ENCODE peak calls at places on chromosomes 12 and 14, in nine cellular contexts. D, Y, T, I, S, F, L, Q and B are unnamed samples.

GRCh38 chr14:104387385-104388010 is 192.1 kb upstream of the C14orf180 start:
- DNase-seq in D (no peak), Y (no peak), T (no peak), I (no peak), S (no peak), F (peak; percentile 40), L (no peak), Q (no peak), B (no peak)

GRCh38 chr14:56857206-56857605 is 46.9 kb upstream of the OTX2 start:
- DNase-seq in D (no peak), Y (no peak), T (no peak), I (no peak), S (no peak), F (no peak), L (no peak), Q (no peak), B (no peak)

GRCh38 chr14:72495668-72496067 is 398.2 kb downstream of the DPF3 start:
- DNase-seq in D (no peak), Y (no peak), T (peak; percentile 55), I (peak; percentile 8), S (no peak), F (no peak), L (no peak), Q (no peak), B (no peak)

GRCh38 chr12:9243999-9244649 is 35.9 kb upstream of the PZP start:
- DNase-seq in D (no peak), Y (no peak), T (no peak), I (no peak), S (no peak), F (no peak), L (no peak), Q (no peak), B (no peak)

GRCh38 chr12:65725376-65725775 is 98.9 kb upstream of the HMGA2 start:
- DNase-seq in D (no peak), Y (no peak), T (peak; percentile 34), I (peak; percentile 14), S (no peak), F (no peak), L (no peak), Q (no peak), B (no peak)

GRCh38 chr14:61296707-61297502 is 15.8 kb upstream of the TMEM30B start:
- DNase-seq in D (peak; percentile 34), Y (no peak), T (peak; percentile 75), I (peak; percentile 38), S (no peak), F (no peak), L (no peak), Q (no peak), B (no peak)

GRCh38 chr12:1346126-1346525 is 248.3 kb downstream of the FBXL14 start:
- DNase-seq in D (no peak), Y (no peak), T (peak; percentile 18), I (peak; percentile 11), S (no peak), F (no peak), L (no peak), Q (no peak), B (no peak)

GRCh38 chr14:29953501-29953900 is 25.9 kb upstream of the PRKD1 start:
- DNase-seq in D (no peak), Y (no peak), T (peak; percentile 17), I (no peak), S (no peak), F (no peak), L (no peak), Q (no peak), B (no peak)

GRCh38 chr12:54544743-54545142 is 4.7 kb upstream of the PDE1B start:
- DNase-seq in D (no peak), Y (no peak), T (no peak), I (no peak), S (no peak), F (no peak), L (no peak), Q (no peak), B (no peak)

GRCh38 chr14:80572666-80573065 is 361.4 kb upstream of the DIO2 start:
- DNase-seq in D (no peak), Y (no peak), T (no peak), I (no peak), S (no peak), F (no peak), L (no peak), Q (no peak), B (no peak)

GRCh38 chr12:1993341-1993740 is 10.9 kb downstream of the DCP1B start:
- DNase-seq in D (no peak), Y (no peak), T (peak; percentile 85), I (peak; percentile 98), S (no peak), F (no peak), L (no peak), Q (no peak), B (no peak)

GRCh38 chr12:72673853-72674252 is 401.7 kb downstream of the TRHDE start:
- DNase-seq in D (no peak), Y (no peak), T (no peak), I (no peak), S (no peak), F (no peak), L (no peak), Q (no peak), B (no peak)

GRCh38 chr12:87779858-87780498 is 249.2 kb downstream of the C12orf50 start:
- DNase-seq in D (no peak), Y (no peak), T (no peak), I (no peak), S (no peak), F (no peak), L (no peak), Q (no peak), B (no peak)

GRCh38 chr12:130632582-130633174 is 83.4 kb downstream of the RIMBP2 start:
- DNase-seq in D (no peak), Y (no peak), T (no peak), I (no peak), S (no peak), F (no peak), L (no peak), Q (no peak), B (no peak)

GRCh38 chr14:37093364-37093763 is 79.0 kb downstream of the SLC25A21 start:
- DNase-seq in D (no peak), Y (no peak), T (no peak), I (no peak), S (no peak), F (no peak), L (no peak), Q (no peak), B (no peak)

GRCh38 chr12:18502422-18502821 is 235.4 kb downstream of the PLCZ1 start:
- DNase-seq in D (no peak), Y (no peak), T (no peak), I (no peak), S (no peak), F (no peak), L (no peak), Q (no peak), B (no peak)

GRCh38 chr12:58106185-58106584 is 164.8 kb downstream of the ATP23 start:
- DNase-seq in D (no peak), Y (no peak), T (no peak), I (no peak), S (no peak), F (no peak), L (no peak), Q (no peak), B (no peak)

GRCh38 chr12:93886533-93887511 is 209.6 kb downstream of the CRADD start:
- DNase-seq in D (no peak), Y (no peak), T (peak; percentile 50), I (peak; percentile 50), S (no peak), F (no peak), L (no peak), Q (no peak), B (no peak)

GRCh38 chr12:42691991-42692557 is 102.5 kb upstream of the PRICKLE1 start:
- DNase-seq in D (no peak), Y (no peak), T (no peak), I (no peak), S (no peak), F (no peak), L (no peak), Q (peak; percentile 38), B (no peak)

GRCh38 chr12:94982456-94982855 is 21.0 kb downstream of the NDUFA12 start:
- DNase-seq in D (no peak), Y (no peak), T (no peak), I (peak; percentile 18), S (no peak), F (no peak), L (no peak), Q (no peak), B (no peak)
- H3K4me3 ChIP-seq in D (no peak overlapping the region), Y (no peak overlapping the region), T (no peak overlapping the region), I (no peak overlapping the region), S (no peak overlapping the region), F (no peak overlapping the region), L (no peak overlapping the region), Q (no peak overlapping the region), B (no peak overlapping the region)

DNA sequence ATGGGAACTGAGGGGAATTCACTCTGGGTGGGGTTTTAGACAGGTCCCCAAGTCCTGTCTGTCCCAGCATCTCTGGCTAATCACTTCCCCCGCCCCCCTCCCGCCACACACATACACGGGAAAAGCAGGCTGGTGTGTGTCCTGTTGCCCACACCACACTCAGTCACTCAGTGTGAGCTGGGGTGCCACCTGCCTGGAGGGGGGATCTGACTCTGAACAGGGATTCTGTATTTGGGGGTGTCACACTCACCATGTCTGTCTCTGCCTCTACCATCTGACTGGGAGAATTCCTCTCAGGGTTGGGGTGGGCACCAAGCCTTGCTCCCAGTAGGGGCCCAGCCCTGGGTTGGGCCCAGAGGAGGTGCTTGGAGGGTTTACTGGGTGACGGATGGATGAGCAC is 31.1 kb downstream of the SH2B3 start:
- DNase-seq in D (no peak), Y (no peak), T (no peak), I (no peak), S (no peak), F (no peak), L (no peak), Q (no peak), B (no peak)
- H3K4me1 ChIP-seq in D (peaks cover 23% of the 10 kb centered on the region), Y (peaks cover 53% of the 10 kb centered on the region), T (peaks cover 48% of the 10 kb centered on the region), I (peaks cover 57% of the 10 kb centered on the region), S (peaks cover 83% of the 10 kb centered on the region), F (peaks cover 6% of the 10 kb centered on the region), L (peaks cover 46% of the 10 kb centered on the region), Q (peaks cover 15% of the 10 kb centered on the region), B (peaks cover 15% of the 10 kb centered on the region)

GRCh38 chr12:3038166-3038565 is 39.0 kb upstream of the TSPAN9 start:
- DNase-seq in D (no peak), Y (no peak), T (no peak), I (no peak), S (no peak), F (no peak), L (peak; percentile 14), Q (no peak), B (no peak)
- H3K36me3 ChIP-seq in D (no peaks in the 10 kb centered on the region), Y (peaks cover 53% of the 10 kb centered on the region), T (peaks cover 9% of the 10 kb centered on the region), I (peaks cover 28% of the 10 kb centered on the region), S (no peaks in the 10 kb centered on the region), F (no peaks in the 10 kb centered on the region), L (no peaks in the 10 kb centered on the region), Q (no peaks in the 10 kb centered on the region), B (peaks cover 48% of the 10 kb centered on the region)

DNA sequence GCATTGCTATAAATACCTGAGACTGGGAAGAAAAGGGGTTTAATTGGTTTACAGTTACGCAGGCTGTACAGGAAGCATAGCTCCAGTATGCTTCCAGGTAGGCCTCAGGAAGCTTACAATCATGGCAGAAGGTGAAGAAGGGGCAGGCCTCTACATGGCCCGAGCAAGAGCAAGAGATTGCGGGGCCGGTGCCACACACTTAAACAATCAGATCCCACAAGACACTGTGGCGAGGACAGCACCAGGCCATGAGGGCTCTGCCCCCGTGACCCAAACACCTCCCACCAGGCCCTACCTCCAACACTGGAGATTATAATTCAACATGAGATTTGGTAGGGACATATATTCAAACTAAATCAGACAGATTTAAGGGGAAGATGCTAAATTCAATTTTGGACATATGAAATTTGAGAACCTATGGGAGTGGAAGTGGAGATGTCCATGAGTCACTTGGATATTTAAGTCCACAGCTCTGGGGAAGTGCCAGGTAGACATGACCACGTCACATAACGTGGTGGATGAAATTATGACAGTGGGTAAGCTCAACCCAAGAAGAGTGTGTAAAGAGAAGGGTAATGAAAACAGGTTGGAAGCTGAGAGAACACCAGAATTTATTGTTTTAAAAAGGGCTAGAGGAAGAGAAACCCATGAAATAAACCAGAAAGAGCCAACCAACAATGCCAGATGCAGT is 1.5 kb upstream of the LTA4H start:
- DNase-seq in D (no peak), Y (no peak), T (no peak), I (no peak), S (no peak), F (no peak), L (no peak), Q (no peak), B (no peak)
- H3K4me3 ChIP-seq in D (peak overlapping the region; percentile 94), Y (no peak overlapping the region), T (no peak overlapping the region), I (no peak overlapping the region), S (no peak overlapping the region), F (no peak overlapping the region), L (no peak overlapping the region), Q (no peak overlapping the region), B (no peak overlapping the region)